ENCODE peak calls at places on chromosomes 11 and 22, in seven cellular contexts. B is stomach, N is transverse colon, F is GM23338, S is breast epithelium, M is K562, I is H1. T is an unnamed sample.

GRCh38 chr11:82995754-82996398 is 75.8 kb downstream of the RAB30 start:
- DNase-seq in I (no peak), S (no peak), M (no peak), N (no peak), F (no peak), B (no peak), T (no peak)

GRCh38 chr11:113675003-113675471 is 31.1 kb downstream of the TMPRSS5 start:
- DNase-seq in S (no peak), I (no peak), N (no peak), M (no peak), F (no peak), B (no peak), T (no peak)

GRCh38 chr11:35711924-35712323 is 49.3 kb downstream of the TRIM44 start:
- DNase-seq in N (no peak), M (no peak), S (no peak), B (no peak), F (no peak), I (no peak), T (no peak)

GRCh38 chr11:60454212-60454611 is 1.4 kb upstream of the MS4A1 start:
- DNase-seq in S (no peak), I (no peak), F (no peak), N (no peak), B (no peak), M (no peak), T (no peak)

GRCh38 chr22:26724414-26724813 is 67.0 kb downstream of the MIAT start:
- DNase-seq in M (no peak), N (no peak), I (no peak), S (no peak), B (no peak), F (no peak), T (no peak)

GRCh38 chr22:20532256-20532993 is 25.0 kb downstream of the MED15 start:
- DNase-seq in I (no peak), S (no peak), M (no peak), N (no peak), F (no peak), B (no peak), T (no peak)

GRCh38 chr22:21455334-21456089 is 11.7 kb upstream of the TMEM191C start:
- DNase-seq in F (no peak), N (no peak), M (no peak), B (no peak), I (no peak), S (no peak), T (peak)

GRCh38 chr22:38788846-38789245 is 5.1 kb downstream of the DNAL4 start:
- DNase-seq in N (no peak), F (no peak), B (no peak), I (no peak), S (no peak), M (no peak), T (no peak)

GRCh38 chr11:134511255-134511654 is 99.2 kb upstream of the B3GAT1 start:
- DNase-seq in N (no peak), F (no peak), M (no peak), I (no peak), S (no peak), B (no peak), T (no peak)

GRCh38 chr11:36672815-36673450 is 74.9 kb upstream of the RAG2 start:
- DNase-seq in I (no peak), F (peak), M (peak), S (no peak), N (no peak), B (no peak), T (no peak)

GRCh38 chr11:82676483-82677094 is 57.1 kb downstream of the FAM181B start:
- DNase-seq in M (no peak), I (no peak), S (no peak), B (no peak), F (peak), N (no peak), T (no peak)

GRCh38 chr11:97622795-97623194 is 1233.0 kb downstream of the JRKL start:
- DNase-seq in F (no peak), B (no peak), I (no peak), N (no peak), S (no peak), M (no peak), T (no peak)

GRCh38 chr22:21033895-21034294 is 1.5 kb upstream of the SLC7A4 start:
- DNase-seq in B (no peak), I (no peak), S (no peak), N (no peak), F (no peak), M (no peak), T (no peak)

GRCh38 chr11:127182586-127183203 is 182.1 kb upstream of the KIRREL3 start:
- DNase-seq in F (no peak), B (no peak), I (no peak), M (no peak), S (no peak), N (no peak), T (no peak)

GRCh38 chr22:21443057-21443734 is 24.0 kb upstream of the TMEM191C start:
- DNase-seq in I (no peak), B (peak), S (no peak), N (no peak), M (no peak), F (no peak), T (peak)

GRCh38 chr22:44387486-44387885 is 74.7 kb upstream of the SHISAL1 start:
- DNase-seq in N (no peak), B (no peak), M (no peak), I (no peak), F (no peak), S (no peak), T (no peak)

GRCh38 chr22:50161508-50162390 is 8.8 kb upstream of the PANX2 start:
- DNase-seq in B (no peak), F (no peak), I (no peak), M (no peak), S (no peak), N (no peak), T (no peak)

GRCh38 chr22:32020117-32020516 is 22.9 kb upstream of the SLC5A1 start:
- DNase-seq in N (no peak), I (no peak), S (no peak), B (no peak), M (no peak), F (no peak), T (no peak)

GRCh38 chr22:19844423-19845368 is 10.0 kb downstream of the GNB1L start:
- DNase-seq in B (peak), M (no peak), I (no peak), F (no peak), N (no peak), S (peak), T (peak)

GRCh38 chr11:120539681-120540369 is 28.3 kb downstream of the GRIK4 start:
- DNase-seq in B (no peak), I (no peak), F (no peak), N (no peak), S (no peak), M (no peak), T (no peak)

GRCh38 chr11:95419915-95420314 is 188.9 kb upstream of the SESN3 start:
- DNase-seq in I (no peak), S (no peak), F (no peak), N (no peak), M (no peak), B (no peak), T (no peak)

GRCh38 chr22:28973352-28973751 is 88.3 kb downstream of the C22orf31 start:
- DNase-seq in N (no peak), S (no peak), F (no peak), I (no peak), B (no peak), M (no peak), T (no peak)

GRCh38 chr11:45795379-45795778 is 9.6 kb upstream of the SLC35C1 start:
- DNase-seq in M (peak), S (no peak), B (no peak), F (no peak), I (no peak), N (no peak), T (no peak)

GRCh38 chr11:130650456-130651068 is 202.1 kb downstream of the ADAMTS15 start:
- DNase-seq in N (no peak), B (no peak), M (no peak), S (no peak), F (no peak), I (no peak), T (no peak)

GRCh38 chr11:130651266-130651855 is 202.9 kb downstream of the ADAMTS15 start:
- DNase-seq in N (no peak), M (no peak), B (no peak), F (no peak), S (no peak), I (no peak), T (no peak)

GRCh38 chr11:130653838-130654601 is 205.6 kb downstream of the ADAMTS15 start:
- DNase-seq in B (peak), S (peak), I (no peak), F (peak), M (no peak), N (peak), T (no peak)

GRCh38 chr11:130655308-130655707 is 206.9 kb downstream of the ADAMTS15 start:
- DNase-seq in I (no peak), B (no peak), N (no peak), F (no peak), M (no peak), S (no peak), T (no peak)

DNA sequence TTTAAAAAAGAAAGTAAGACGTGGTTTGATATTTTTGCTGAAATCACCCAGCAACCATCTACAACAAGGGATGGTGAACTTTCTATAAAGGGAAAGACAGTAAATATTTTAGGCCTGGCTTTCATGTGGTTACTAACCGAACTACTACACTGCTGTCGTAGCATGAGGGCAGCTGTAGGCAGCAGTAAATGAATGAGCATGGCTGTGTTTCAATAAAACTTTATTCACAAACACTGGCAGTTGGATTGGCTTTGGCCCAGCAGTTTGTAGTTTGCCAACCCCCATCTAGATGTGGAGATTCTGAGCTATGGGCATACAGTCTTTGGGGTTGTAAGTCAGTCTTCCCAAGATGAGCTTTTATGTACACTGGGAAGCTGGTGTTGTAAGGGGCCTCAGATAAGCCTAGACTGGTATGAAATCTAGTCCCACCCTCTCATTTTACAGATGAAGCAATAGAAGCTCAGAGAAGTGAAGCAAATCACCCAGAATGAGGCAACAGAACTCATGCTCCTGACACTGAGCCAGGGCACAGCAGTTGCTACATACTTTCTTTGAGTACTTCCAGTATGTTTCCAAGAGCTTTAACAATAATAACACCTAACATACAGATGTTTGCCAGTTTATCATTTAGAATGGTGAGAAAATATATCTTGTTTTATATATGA is 204.4 kb downstream of the ADAMTS15 start:
- DNase-seq in B (peak), F (no peak), M (no peak), N (peak), S (peak), I (no peak), T (no peak)
- TF ChIP-seq POLR2AphosphoS5 in B (peak), F (no peak), M (no peak), N (peak), S (peak), I (no peak), T (peak)

DNA sequence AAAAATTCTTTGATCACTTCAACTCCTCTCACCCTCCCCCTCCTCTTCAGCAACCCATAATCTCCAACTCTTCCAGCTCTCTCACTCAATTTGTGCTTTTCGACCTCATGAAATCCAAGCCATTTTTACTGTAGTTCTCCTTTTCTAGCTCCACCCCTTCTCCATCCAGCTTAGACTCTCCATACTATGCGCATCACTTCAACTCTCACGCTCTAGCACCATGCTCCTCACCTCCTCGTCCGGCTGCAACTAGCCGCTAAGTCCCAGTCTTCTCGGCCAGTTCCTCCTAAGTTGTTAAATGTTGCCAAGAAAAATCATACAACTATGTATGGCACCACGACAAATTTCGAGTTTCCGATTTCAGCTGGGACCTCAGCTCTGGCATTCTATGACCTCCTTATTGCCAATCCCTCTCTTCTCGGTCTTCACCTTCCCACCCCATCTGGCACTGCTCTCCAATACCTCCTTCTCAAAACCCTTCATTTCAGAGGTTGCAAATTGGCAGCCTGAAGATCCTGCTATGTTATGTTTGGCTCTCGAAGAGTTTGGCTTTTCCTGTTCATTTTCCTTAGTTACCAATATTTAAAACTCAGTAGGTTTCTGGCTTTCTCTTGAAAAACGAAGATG is 1.1 kb downstream of the ZNF70 start:
- DNase-seq in M (no peak), F (no peak), S (no peak), B (no peak), N (no peak), I (no peak), T (no peak)
- H3K4me3 ChIP-seq in M (peak), F (peak), S (peak), B (peak), N (peak), I (peak), T (peak)

DNA sequence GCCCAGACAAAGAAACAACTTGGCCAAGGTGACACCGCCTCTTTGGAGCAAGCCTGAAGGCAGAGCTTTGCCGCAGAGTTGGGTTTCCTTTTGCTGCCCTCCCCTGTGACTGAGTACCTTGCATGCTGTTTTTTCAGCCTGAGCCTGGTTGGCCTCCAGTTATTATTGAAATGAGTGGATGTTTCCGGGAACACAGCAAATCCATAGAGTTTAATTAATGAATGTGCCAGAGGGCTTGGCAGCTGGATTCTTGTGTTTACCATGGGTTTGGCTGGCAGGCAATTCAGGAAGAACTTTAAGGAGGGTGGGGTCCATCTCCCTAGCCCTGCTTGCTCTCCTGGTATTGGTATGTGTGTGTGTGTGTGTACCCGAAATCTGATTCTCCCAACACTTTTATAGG is 65.6 kb upstream of the CRYBB3 start:
- DNase-seq in S (peak), F (no peak), B (peak), I (no peak), N (peak), M (no peak), T (no peak)
- TF ChIP-seq POLR2AphosphoS5 in S (peak), F (no peak), B (no peak), I (no peak), N (no peak), M (no peak), T (peak)

GRCh38 chr11:9046376-9046775 is 42.6 kb upstream of the NRIP3 start:
- DNase-seq in S (no peak), B (no peak), I (no peak), N (no peak), F (peak), M (no peak), T (no peak)

GRCh38 chr11:9052316-9052715 is 39.1 kb downstream of the SCUBE2 start:
- DNase-seq in B (no peak), I (no peak), N (no peak), S (no peak), F (no peak), M (no peak), T (no peak)

GRCh38 chr11:9053631-9054030 is 37.8 kb downstream of the SCUBE2 start:
- DNase-seq in N (no peak), I (no peak), B (no peak), F (no peak), M (no peak), S (no peak), T (no peak)

DNA sequence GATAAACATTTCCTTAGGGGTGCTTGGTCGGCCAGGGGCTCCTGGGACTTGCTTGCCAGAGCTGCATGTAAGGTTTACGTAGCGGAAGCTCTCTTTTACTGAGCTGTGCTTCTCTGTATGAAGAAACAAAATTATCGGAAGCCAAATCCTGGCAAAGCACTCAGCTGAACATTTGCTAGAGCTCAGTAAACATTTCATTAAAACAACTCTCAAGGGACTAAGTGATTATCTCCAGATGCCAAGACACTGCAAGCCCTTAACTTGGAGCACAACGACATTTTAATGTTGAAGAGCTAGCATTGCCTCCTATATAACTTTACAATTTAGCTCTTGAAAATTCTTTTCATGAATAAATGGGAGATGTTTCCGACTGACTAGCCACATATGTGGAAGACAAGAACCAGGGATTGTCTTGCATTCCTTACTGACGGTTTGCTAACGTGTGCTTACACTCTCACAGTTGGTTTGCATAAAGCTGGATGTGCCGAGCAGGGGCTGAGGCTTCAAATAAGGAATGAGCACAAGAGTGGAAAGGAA is 43.3 kb downstream of the SCUBE2 start:
- DNase-seq in S (no peak), M (no peak), B (no peak), N (no peak), I (no peak), F (peak), T (no peak)
- H3K4me3 ChIP-seq in S (no peak), M (no peak), B (no peak), N (no peak), I (no peak), F (no peak), T (no peak)

GRCh38 chr11:16295592-16295991 is 60.8 kb downstream of the SOX6 start:
- DNase-seq in I (no peak), N (no peak), B (no peak), F (peak), S (no peak), M (no peak), T (no peak)
- TF ChIP-seq POLR2AphosphoS5 in I (no peak), N (no peak), B (no peak), F (no peak), S (no peak), M (no peak), T (no peak)

GRCh38 chr11:117375960-117376359 is 48.3 kb downstream of the CEP164 start:
- DNase-seq in M (no peak), N (no peak), S (no peak), B (no peak), F (no peak), I (no peak), T (no peak)

GRCh38 chr11:117378966-117379865 is 51.6 kb downstream of the CEP164 start:
- DNase-seq in B (no peak), I (no peak), M (no peak), S (no peak), F (no peak), N (no peak), T (no peak)

GRCh38 chr11:117380676-117381075 is 53.0 kb downstream of the CEP164 start:
- DNase-seq in F (no peak), S (no peak), N (no peak), B (no peak), I (no peak), M (no peak), T (no peak)

GRCh38 chr11:117374316-117374715 is 46.7 kb downstream of the CEP164 start:
- DNase-seq in M (no peak), F (no peak), S (no peak), B (no peak), N (no peak), I (no peak), T (no peak)

GRCh38 chr11:117376517-117376916 is 48.9 kb downstream of the CEP164 start:
- DNase-seq in F (no peak), S (no peak), N (no peak), B (no peak), M (no peak), I (no peak), T (no peak)
- H3K4me3 ChIP-seq in F (no peak), S (no peak), N (no peak), B (no peak), M (no peak), I (no peak), T (no peak)

GRCh38 chr11:111360150-111361043 is 18.7 kb downstream of the POU2AF1 start:
- DNase-seq in F (no peak), I (no peak), N (peak), M (no peak), S (no peak), B (peak), T (no peak)
- TF ChIP-seq POLR2AphosphoS5 in F (no peak), I (no peak), N (peak), M (no peak), S (no peak), B (no peak), T (no peak)

GRCh38 chr22:40410731-40411505 is 40.5 kb downstream of the SGSM3 start:
- DNase-seq in I (no peak), B (no peak), F (no peak), S (no peak), M (no peak), N (no peak), T (no peak)

GRCh38 chr22:40414306-40414705 is 43.9 kb downstream of the SGSM3 start:
- DNase-seq in I (no peak), F (no peak), N (no peak), M (no peak), B (no peak), S (no peak), T (no peak)

GRCh38 chr22:40413873-40414272 is 43.5 kb downstream of the SGSM3 start:
- DNase-seq in F (no peak), I (no peak), B (no peak), M (no peak), S (no peak), N (no peak), T (peak)

GRCh38 chr22:40411506-40411861 is 41.1 kb downstream of the SGSM3 start:
- DNase-seq in F (no peak), M (no peak), S (no peak), B (no peak), I (no peak), N (no peak), T (no peak)

DNA sequence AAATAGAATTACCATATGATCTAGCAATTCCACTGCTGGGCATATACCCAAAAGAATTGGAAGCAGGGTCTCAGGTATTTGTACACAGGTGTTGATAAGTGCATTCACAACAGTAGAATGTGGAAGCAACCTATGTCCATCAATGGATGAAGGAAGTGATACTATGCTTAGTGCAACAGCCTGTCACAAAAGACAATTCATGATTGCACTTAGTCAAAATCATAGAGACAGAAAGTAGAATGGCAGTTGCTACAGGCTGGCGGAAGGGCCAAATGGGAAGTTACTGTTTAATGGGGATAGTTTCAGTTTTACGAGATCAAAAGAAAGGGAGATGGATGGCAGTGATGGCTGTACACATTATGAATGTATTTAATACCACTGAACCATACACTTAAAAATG is 42.0 kb downstream of the SGSM3 start:
- DNase-seq in S (no peak), B (no peak), N (no peak), I (no peak), M (no peak), F (no peak), T (no peak)
- H3K4me3 ChIP-seq in S (no peak), B (no peak), N (no peak), I (no peak), M (no peak), F (no peak), T (no peak)